ENCODE peak calls at places on chromosomes 4 and X, in six cellular contexts. One of them, this sample, is unnamed.

GRCh38 chr4:86493460-86493859 is 100.7 kb upstream of the PTPN13 start:
- DNase-seq in NCI-H524: no peak
- DNase-seq in T-helper 1 cell: no peak
- DNase-seq in AG09319: no peak
- DNase-seq in activated CD4-positive, CD25-positive, alpha-beta regulatory T cell: no peak
- DNase-seq in progenitor cell of endocrine pancreas: no peak
- DNase-seq in this sample: no peak

GRCh38 chr4:40369437-40370278 is 34.5 kb downstream of the CHRNA9 start:
- DNase-seq in AG09319: no peak
- DNase-seq in progenitor cell of endocrine pancreas: no peak
- DNase-seq in NCI-H524: no peak
- DNase-seq in T-helper 1 cell: no peak
- DNase-seq in activated CD4-positive, CD25-positive, alpha-beta regulatory T cell: no peak
- DNase-seq in this sample: no peak

GRCh38 chrX:100410083-100410590 is at the start of gene PCDH19:
- DNase-seq in activated CD4-positive, CD25-positive, alpha-beta regulatory T cell: no peak
- DNase-seq in progenitor cell of endocrine pancreas: peak
- DNase-seq in NCI-H524: peak
- DNase-seq in AG09319: peak
- DNase-seq in T-helper 1 cell: no peak
- DNase-seq in this sample: peak

GRCh38 chrX:8845060-8845459 is 43.9 kb upstream of the FAM9A start:
- DNase-seq in activated CD4-positive, CD25-positive, alpha-beta regulatory T cell: no peak
- DNase-seq in progenitor cell of endocrine pancreas: no peak
- DNase-seq in T-helper 1 cell: no peak
- DNase-seq in AG09319: no peak
- DNase-seq in NCI-H524: no peak
- DNase-seq in this sample: no peak

GRCh38 chr4:76696109-76696508 is 201.8 kb downstream of the SOWAHB start:
- DNase-seq in T-helper 1 cell: no peak
- DNase-seq in progenitor cell of endocrine pancreas: peak
- DNase-seq in activated CD4-positive, CD25-positive, alpha-beta regulatory T cell: no peak
- DNase-seq in AG09319: no peak
- DNase-seq in NCI-H524: peak
- DNase-seq in this sample: no peak

GRCh38 chr4:168551211-168551610 is 54.4 kb downstream of the PALLD start:
- DNase-seq in progenitor cell of endocrine pancreas: no peak
- DNase-seq in T-helper 1 cell: no peak
- DNase-seq in activated CD4-positive, CD25-positive, alpha-beta regulatory T cell: no peak
- DNase-seq in AG09319: no peak
- DNase-seq in NCI-H524: no peak
- DNase-seq in this sample: no peak

GRCh38 chrX:69389221-69389620 is 114.9 kb upstream of the NALF2 start:
- DNase-seq in activated CD4-positive, CD25-positive, alpha-beta regulatory T cell: no peak
- DNase-seq in NCI-H524: no peak
- DNase-seq in AG09319: no peak
- DNase-seq in T-helper 1 cell: no peak
- DNase-seq in progenitor cell of endocrine pancreas: no peak
- DNase-seq in this sample: no peak

GRCh38 chrX:111645607-111646006 is 35.4 kb upstream of the ALG13 start:
- DNase-seq in activated CD4-positive, CD25-positive, alpha-beta regulatory T cell: no peak
- DNase-seq in NCI-H524: no peak
- DNase-seq in progenitor cell of endocrine pancreas: no peak
- DNase-seq in AG09319: no peak
- DNase-seq in T-helper 1 cell: no peak
- DNase-seq in this sample: no peak

GRCh38 chr4:76301068-76301774 is 5.3 kb upstream of the STBD1 start:
- DNase-seq in activated CD4-positive, CD25-positive, alpha-beta regulatory T cell: no peak
- DNase-seq in T-helper 1 cell: no peak
- DNase-seq in NCI-H524: no peak
- DNase-seq in AG09319: peak
- DNase-seq in progenitor cell of endocrine pancreas: no peak
- DNase-seq in this sample: no peak

GRCh38 chr4:15805583-15806517 is 27.7 kb downstream of the CD38 start:
- DNase-seq in NCI-H524: peak
- DNase-seq in progenitor cell of endocrine pancreas: no peak
- DNase-seq in T-helper 1 cell: no peak
- DNase-seq in activated CD4-positive, CD25-positive, alpha-beta regulatory T cell: no peak
- DNase-seq in AG09319: peak
- DNase-seq in this sample: no peak

GRCh38 chr4:121669163-121669550 is 27.6 kb downstream of the ANXA5 start:
- DNase-seq in NCI-H524: no peak
- DNase-seq in T-helper 1 cell: no peak
- DNase-seq in activated CD4-positive, CD25-positive, alpha-beta regulatory T cell: no peak
- DNase-seq in progenitor cell of endocrine pancreas: no peak
- DNase-seq in AG09319: peak
- DNase-seq in this sample: no peak

GRCh38 chr4:113468165-113469022 is 293.1 kb downstream of the CAMK2D start:
- DNase-seq in AG09319: peak
- DNase-seq in progenitor cell of endocrine pancreas: no peak
- DNase-seq in T-helper 1 cell: no peak
- DNase-seq in NCI-H524: no peak
- DNase-seq in activated CD4-positive, CD25-positive, alpha-beta regulatory T cell: no peak
- DNase-seq in this sample: no peak

GRCh38 chrX:46953597-46953996 is 41.4 kb downstream of the JADE3 start:
- DNase-seq in AG09319: no peak
- DNase-seq in T-helper 1 cell: no peak
- DNase-seq in progenitor cell of endocrine pancreas: no peak
- DNase-seq in NCI-H524: no peak
- DNase-seq in activated CD4-positive, CD25-positive, alpha-beta regulatory T cell: no peak
- DNase-seq in this sample: no peak

GRCh38 chrX:78104447-78105176 is 564 bp downstream of the PGK1 start:
- DNase-seq in T-helper 1 cell: peak
- DNase-seq in progenitor cell of endocrine pancreas: no peak
- DNase-seq in NCI-H524: peak
- DNase-seq in activated CD4-positive, CD25-positive, alpha-beta regulatory T cell: no peak
- DNase-seq in AG09319: no peak
- DNase-seq in this sample: peak

GRCh38 chr4:24471623-24472510 is 112.5 kb downstream of the DHX15 start:
- DNase-seq in NCI-H524: peak
- DNase-seq in AG09319: no peak
- DNase-seq in activated CD4-positive, CD25-positive, alpha-beta regulatory T cell: no peak
- DNase-seq in T-helper 1 cell: no peak
- DNase-seq in progenitor cell of endocrine pancreas: peak
- DNase-seq in this sample: peak

GRCh38 chr4:184664445-184665210 is 15.1 kb downstream of the PRIMPOL start:
- DNase-seq in NCI-H524: no peak
- DNase-seq in AG09319: no peak
- DNase-seq in T-helper 1 cell: no peak
- DNase-seq in progenitor cell of endocrine pancreas: no peak
- DNase-seq in activated CD4-positive, CD25-positive, alpha-beta regulatory T cell: no peak
- DNase-seq in this sample: no peak

GRCh38 chr4:98929341-98930267 is 671 bp upstream of the EIF4E start:
- DNase-seq in activated CD4-positive, CD25-positive, alpha-beta regulatory T cell: peak
- DNase-seq in T-helper 1 cell: peak
- DNase-seq in AG09319: peak
- DNase-seq in NCI-H524: no peak
- DNase-seq in progenitor cell of endocrine pancreas: peak
- DNase-seq in this sample: peak

GRCh38 chr4:41939016-41939623 is 3.9 kb downstream of the TMEM33 start:
- DNase-seq in progenitor cell of endocrine pancreas: no peak
- DNase-seq in activated CD4-positive, CD25-positive, alpha-beta regulatory T cell: no peak
- DNase-seq in NCI-H524: no peak
- DNase-seq in AG09319: no peak
- DNase-seq in T-helper 1 cell: no peak
- DNase-seq in this sample: no peak

GRCh38 chr4:77348815-77349214 is 191.8 kb downstream of the CCNG2 start:
- DNase-seq in progenitor cell of endocrine pancreas: no peak
- DNase-seq in NCI-H524: no peak
- DNase-seq in AG09319: no peak
- DNase-seq in activated CD4-positive, CD25-positive, alpha-beta regulatory T cell: no peak
- DNase-seq in T-helper 1 cell: no peak
- DNase-seq in this sample: no peak

GRCh38 chrX:24696241-24696640 is 2.5 kb downstream of the POLA1 start:
- DNase-seq in NCI-H524: peak
- DNase-seq in progenitor cell of endocrine pancreas: no peak
- DNase-seq in activated CD4-positive, CD25-positive, alpha-beta regulatory T cell: no peak
- DNase-seq in AG09319: no peak
- DNase-seq in T-helper 1 cell: no peak
- DNase-seq in this sample: no peak

GRCh38 chrX:73812256-73812655 is 249.3 kb downstream of the CHIC1 start:
- DNase-seq in activated CD4-positive, CD25-positive, alpha-beta regulatory T cell: no peak
- DNase-seq in progenitor cell of endocrine pancreas: no peak
- DNase-seq in T-helper 1 cell: no peak
- DNase-seq in AG09319: no peak
- DNase-seq in NCI-H524: no peak
- DNase-seq in this sample: no peak

GRCh38 chr4:30855232-30855631 is 135.1 kb downstream of the PCDH7 start:
- DNase-seq in T-helper 1 cell: no peak
- DNase-seq in progenitor cell of endocrine pancreas: no peak
- DNase-seq in activated CD4-positive, CD25-positive, alpha-beta regulatory T cell: no peak
- DNase-seq in NCI-H524: no peak
- DNase-seq in AG09319: no peak
- DNase-seq in this sample: no peak

GRCh38 chr4:189769131-189769530 is 171.5 kb upstream of the FRG1 start:
- DNase-seq in NCI-H524: no peak
- DNase-seq in activated CD4-positive, CD25-positive, alpha-beta regulatory T cell: no peak
- DNase-seq in T-helper 1 cell: no peak
- DNase-seq in AG09319: no peak
- DNase-seq in progenitor cell of endocrine pancreas: no peak
- DNase-seq in this sample: no peak

GRCh38 chr4:2075171-2075986 is 16.3 kb downstream of the NAT8L start:
- DNase-seq in activated CD4-positive, CD25-positive, alpha-beta regulatory T cell: no peak
- DNase-seq in NCI-H524: no peak
- DNase-seq in progenitor cell of endocrine pancreas: no peak
- DNase-seq in AG09319: no peak
- DNase-seq in T-helper 1 cell: no peak
- DNase-seq in this sample: no peak